ENCODE peak calls at places on chromosomes 3 and 15, in eight cellular contexts. One of them, this sample, is unnamed.

GRCh38 chr3:11168881-11169805 is 14.8 kb downstream of the HRH1 start:
- DNase-seq in GM20000: no peak
- DNase-seq in esophagus squamous epithelium: no peak
- DNase-seq in naive thymus-derived CD8-positive, alpha-beta T cell: no peak
- DNase-seq in NCI-H1417: no peak
- DNase-seq in SW480: peak; percentile 7
- DNase-seq in effector CD4-positive, alpha-beta T cell: no peak
- DNase-seq in AG20443: no peak
- DNase-seq in this sample: no peak

GRCh38 chr3:11544413-11545181 is 99.1 kb downstream of the VGLL4 start:
- DNase-seq in AG20443: peak; percentile 61
- DNase-seq in NCI-H1417: no peak
- DNase-seq in effector CD4-positive, alpha-beta T cell: no peak
- DNase-seq in GM20000: no peak
- DNase-seq in naive thymus-derived CD8-positive, alpha-beta T cell: no peak
- DNase-seq in SW480: no peak
- DNase-seq in esophagus squamous epithelium: no peak
- DNase-seq in this sample: peak; percentile 94

GRCh38 chr3:124094496-124094895 is 102.6 kb upstream of the ROPN1 start:
- DNase-seq in NCI-H1417: no peak
- DNase-seq in SW480: no peak
- DNase-seq in AG20443: no peak
- DNase-seq in GM20000: no peak
- DNase-seq in effector CD4-positive, alpha-beta T cell: no peak
- DNase-seq in naive thymus-derived CD8-positive, alpha-beta T cell: no peak
- DNase-seq in esophagus squamous epithelium: no peak
- DNase-seq in this sample: no peak

GRCh38 chr3:4804161-4805058 is 174.8 kb upstream of the BHLHE40 start:
- DNase-seq in NCI-H1417: no peak
- DNase-seq in naive thymus-derived CD8-positive, alpha-beta T cell: no peak
- DNase-seq in AG20443: no peak
- DNase-seq in SW480: no peak
- DNase-seq in esophagus squamous epithelium: no peak
- DNase-seq in effector CD4-positive, alpha-beta T cell: no peak
- DNase-seq in GM20000: no peak
- DNase-seq in this sample: no peak

GRCh38 chr15:58399737-58400136 is 32.1 kb upstream of the LIPC start:
- DNase-seq in NCI-H1417: no peak
- DNase-seq in SW480: no peak
- DNase-seq in AG20443: no peak
- DNase-seq in naive thymus-derived CD8-positive, alpha-beta T cell: no peak
- DNase-seq in esophagus squamous epithelium: no peak
- DNase-seq in effector CD4-positive, alpha-beta T cell: no peak
- DNase-seq in GM20000: no peak
- DNase-seq in this sample: no peak

GRCh38 chr15:78481917-78482316 is 25.5 kb upstream of the HYKK start:
- DNase-seq in GM20000: no peak
- DNase-seq in SW480: no peak
- DNase-seq in AG20443: no peak
- DNase-seq in effector CD4-positive, alpha-beta T cell: no peak
- DNase-seq in naive thymus-derived CD8-positive, alpha-beta T cell: no peak
- DNase-seq in esophagus squamous epithelium: no peak
- DNase-seq in NCI-H1417: no peak
- DNase-seq in this sample: no peak

GRCh38 chr15:101138913-101139880 is 112.7 kb downstream of the CHSY1 start:
- DNase-seq in SW480: no peak
- DNase-seq in AG20443: peak; percentile 38
- DNase-seq in naive thymus-derived CD8-positive, alpha-beta T cell: no peak
- DNase-seq in NCI-H1417: no peak
- DNase-seq in effector CD4-positive, alpha-beta T cell: no peak
- DNase-seq in GM20000: peak; percentile 79
- DNase-seq in esophagus squamous epithelium: no peak
- DNase-seq in this sample: no peak

GRCh38 chr3:187972454-187972853 is 181.5 kb upstream of the LPP start:
- DNase-seq in GM20000: no peak
- DNase-seq in AG20443: no peak
- DNase-seq in effector CD4-positive, alpha-beta T cell: no peak
- DNase-seq in esophagus squamous epithelium: no peak
- DNase-seq in SW480: no peak
- DNase-seq in naive thymus-derived CD8-positive, alpha-beta T cell: no peak
- DNase-seq in NCI-H1417: no peak
- DNase-seq in this sample: no peak

GRCh38 chr3:150739877-150740645 is 22.9 kb downstream of the SIAH2 start:
- DNase-seq in esophagus squamous epithelium: no peak
- DNase-seq in SW480: no peak
- DNase-seq in naive thymus-derived CD8-positive, alpha-beta T cell: no peak
- DNase-seq in GM20000: no peak
- DNase-seq in NCI-H1417: no peak
- DNase-seq in effector CD4-positive, alpha-beta T cell: no peak
- DNase-seq in AG20443: no peak
- DNase-seq in this sample: no peak

GRCh38 chr15:55279746-55280351 is 9.8 kb downstream of the RAB27A start:
- DNase-seq in naive thymus-derived CD8-positive, alpha-beta T cell: peak; percentile 16
- DNase-seq in AG20443: peak; percentile 65
- DNase-seq in esophagus squamous epithelium: no peak
- DNase-seq in effector CD4-positive, alpha-beta T cell: peak; percentile 52
- DNase-seq in SW480: peak; percentile 80
- DNase-seq in GM20000: peak; percentile 58
- DNase-seq in NCI-H1417: no peak
- DNase-seq in this sample: peak; percentile 86

GRCh38 chr3:197394464-197395321 is 96.3 kb upstream of the DLG1 start:
- DNase-seq in effector CD4-positive, alpha-beta T cell: no peak
- DNase-seq in NCI-H1417: no peak
- DNase-seq in GM20000: peak; percentile 70
- DNase-seq in AG20443: peak; percentile 97
- DNase-seq in SW480: peak; percentile 97
- DNase-seq in naive thymus-derived CD8-positive, alpha-beta T cell: no peak
- DNase-seq in esophagus squamous epithelium: no peak
- DNase-seq in this sample: peak; percentile 99

GRCh38 chr3:114362815-114363214 is 69.0 kb downstream of the TIGIT start:
- DNase-seq in GM20000: peak; percentile 41
- DNase-seq in esophagus squamous epithelium: no peak
- DNase-seq in SW480: peak; percentile 44
- DNase-seq in AG20443: peak; percentile 43
- DNase-seq in naive thymus-derived CD8-positive, alpha-beta T cell: no peak
- DNase-seq in NCI-H1417: no peak
- DNase-seq in effector CD4-positive, alpha-beta T cell: no peak
- DNase-seq in this sample: peak; percentile 28

GRCh38 chr3:24679429-24679828 is 184.8 kb upstream of the THRB start:
- DNase-seq in GM20000: no peak
- DNase-seq in effector CD4-positive, alpha-beta T cell: no peak
- DNase-seq in NCI-H1417: no peak
- DNase-seq in AG20443: no peak
- DNase-seq in esophagus squamous epithelium: no peak
- DNase-seq in naive thymus-derived CD8-positive, alpha-beta T cell: no peak
- DNase-seq in SW480: no peak
- DNase-seq in this sample: no peak